ENCODE peak calls at places on chromosome X, in four cellular contexts. L is HCT116, O is HepG2, I is K562. F is an unnamed sample.

GRCh38 chrX:120731386-120731785 is 101.5 kb upstream of the C1GALT1C1 start:
- DNase-seq in L (no peak), I (no peak), O (no peak), F (no peak)

GRCh38 chrX:45903781-45904201 is 641.4 kb downstream of the ZNF674 start:
- DNase-seq in L (no peak), O (no peak), I (no peak), F (no peak)

GRCh38 chrX:12970691-12971202 is 4.2 kb upstream of the TMSB4X start:
- DNase-seq in O (peak; percentile 27), L (no peak), I (no peak), F (no peak)

GRCh38 chrX:78314561-78314960 is 12.8 kb downstream of the CYSLTR1 start:
- DNase-seq in L (no peak), O (no peak), I (no peak), F (no peak)

GRCh38 chrX:43813898-43814297 is 68.4 kb downstream of the MAOB start:
- DNase-seq in L (peak; percentile 10), I (no peak), O (no peak), F (no peak)

GRCh38 chrX:108640817-108641216 is 95.5 kb downstream of the IRS4 start:
- DNase-seq in I (no peak), L (no peak), O (no peak), F (no peak)

GRCh38 chrX:129678176-129678880 is 23.6 kb upstream of the APLN start:
- DNase-seq in L (no peak), I (no peak), O (no peak), F (no peak)

GRCh38 chrX:21176927-21177571 is 197.2 kb upstream of the CNKSR2 start:
- DNase-seq in I (no peak), L (no peak), O (no peak), F (no peak)

GRCh38 chrX:47190445-47191269 is 3.0 kb upstream of the UBA1 start:
- DNase-seq in I (peak; percentile 79), L (peak; percentile 83), O (peak; percentile 87), F (peak; percentile 60)

GRCh38 chrX:48835524-48836329 is at the start of gene PCSK1N:
- DNase-seq in I (no peak), O (peak; percentile 88), L (no peak), F (no peak)

GRCh38 chrX:129637217-129638109 is 17.3 kb downstream of the APLN start:
- DNase-seq in L (peak; percentile 36), I (peak; percentile 60), O (peak; percentile 24), F (peak; percentile 62)

GRCh38 chrX:34875204-34875603 is 67.4 kb upstream of the FAM47B start:
- DNase-seq in O (no peak), I (no peak), L (no peak), F (peak; percentile 12)

GRCh38 chrX:155535866-155536265 is 76.9 kb downstream of the TMLHE start:
- DNase-seq in I (no peak), O (no peak), L (no peak), F (no peak)

GRCh38 chrX:1558761-1559468 is 21.9 kb upstream of the P2RY8 start:
- DNase-seq in O (no peak), I (no peak), L (no peak), F (no peak)

GRCh38 chrX:150887906-150888465 is 10.5 kb downstream of the CD99L2 start:
- DNase-seq in O (no peak), I (no peak), L (no peak), F (no peak)

GRCh38 chrX:110924871-110925270 is 129.3 kb upstream of the CHRDL1 start:
- DNase-seq in L (no peak), O (no peak), I (no peak), F (no peak)

GRCh38 chrX:104112326-104112951 is at the start of gene ZCCHC18:
- DNase-seq in O (peak; percentile 3), I (peak; percentile 34), L (no peak), F (no peak)

GRCh38 chrX:151042852-151043251 is 59.7 kb downstream of the HMGB3 start:
- DNase-seq in O (no peak), I (no peak), L (no peak), F (no peak)

GRCh38 chrX:6228720-6229119 is at the start of gene NLGN4X:
- DNase-seq in L (no peak), I (no peak), O (no peak), F (no peak)
- TF ChIP-seq TCF7L2 in L (no peak), I (no peak), O (no peak), F (no peak)

GRCh38 chrX:153556767-153557166 is 39.3 kb downstream of the ATP2B3 start:
- DNase-seq in O (no peak), I (no peak), L (no peak), F (no peak)

GRCh38 chrX:153560000-153560399 is 38.9 kb downstream of the CCNQ start:
- DNase-seq in I (no peak), O (no peak), L (no peak), F (no peak)

GRCh38 chrX:153554519-153555167 is 37.2 kb downstream of the ATP2B3 start:
- DNase-seq in O (peak; percentile 27), I (peak; percentile 68), L (peak; percentile 24), F (peak; percentile 24)

GRCh38 chrX:153560466-153560865 is 38.5 kb downstream of the CCNQ start:
- DNase-seq in O (no peak), I (no peak), L (no peak), F (no peak)

GRCh38 chrX:153557618-153558017 is 40.2 kb downstream of the ATP2B3 start:
- DNase-seq in I (peak; percentile 14), O (no peak), L (no peak), F (no peak)
- H3K4me1 ChIP-seq in I (peaks cover 19% of the 10 kb centered on the region), O (peaks cover 5% of the 10 kb centered on the region), L (no peaks in the 10 kb centered on the region), F (no peaks in the 10 kb centered on the region)

DNA sequence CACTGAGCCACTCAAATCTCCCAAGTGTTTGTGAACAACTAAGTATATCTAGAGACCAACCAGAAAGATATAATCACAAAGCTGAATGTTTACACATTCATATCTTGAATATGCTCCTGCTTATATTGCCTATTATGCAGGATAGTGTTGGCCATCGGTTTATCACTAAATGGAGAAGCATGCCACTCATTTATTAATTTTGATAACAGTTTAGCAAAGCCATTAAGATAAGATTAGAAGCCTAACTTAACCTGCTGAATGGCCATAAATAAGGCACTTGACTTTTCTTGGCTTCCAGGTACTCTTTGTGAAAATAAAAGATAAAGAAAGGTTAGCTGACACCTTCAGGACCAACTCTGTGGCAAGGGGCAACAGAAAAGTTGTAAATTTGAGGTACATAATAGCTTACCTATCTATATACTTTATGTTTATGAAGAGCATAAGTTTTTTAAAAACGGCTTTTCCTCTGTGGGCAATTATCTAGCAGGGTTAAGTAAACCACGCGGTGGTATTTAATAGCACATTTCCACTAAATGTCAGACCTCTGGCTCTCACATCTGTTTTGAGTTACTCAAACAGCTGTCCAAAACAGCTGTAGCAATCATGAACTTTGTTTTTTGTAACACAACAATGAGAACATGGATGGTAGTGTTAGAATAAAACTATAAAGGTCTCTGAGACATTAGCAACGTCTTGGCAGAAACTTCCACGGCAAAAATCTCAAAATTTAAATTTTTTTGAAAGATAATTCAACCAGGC is 58.8 kb upstream of the FTHL17 start:
- DNase-seq in I (no peak), O (no peak), L (no peak), F (no peak)
- TF ChIP-seq TCF7L2 in I (no peak), O (no peak), L (no peak), F (no peak)

GRCh38 chrX:31522760-31523159 is 450.9 kb upstream of the FTHL17 start:
- DNase-seq in O (no peak), I (no peak), L (no peak), F (no peak)
- H3K4me1 ChIP-seq in O (no peaks in the 10 kb centered on the region), I (no peaks in the 10 kb centered on the region), L (no peaks in the 10 kb centered on the region), F (no peaks in the 10 kb centered on the region)

DNA sequence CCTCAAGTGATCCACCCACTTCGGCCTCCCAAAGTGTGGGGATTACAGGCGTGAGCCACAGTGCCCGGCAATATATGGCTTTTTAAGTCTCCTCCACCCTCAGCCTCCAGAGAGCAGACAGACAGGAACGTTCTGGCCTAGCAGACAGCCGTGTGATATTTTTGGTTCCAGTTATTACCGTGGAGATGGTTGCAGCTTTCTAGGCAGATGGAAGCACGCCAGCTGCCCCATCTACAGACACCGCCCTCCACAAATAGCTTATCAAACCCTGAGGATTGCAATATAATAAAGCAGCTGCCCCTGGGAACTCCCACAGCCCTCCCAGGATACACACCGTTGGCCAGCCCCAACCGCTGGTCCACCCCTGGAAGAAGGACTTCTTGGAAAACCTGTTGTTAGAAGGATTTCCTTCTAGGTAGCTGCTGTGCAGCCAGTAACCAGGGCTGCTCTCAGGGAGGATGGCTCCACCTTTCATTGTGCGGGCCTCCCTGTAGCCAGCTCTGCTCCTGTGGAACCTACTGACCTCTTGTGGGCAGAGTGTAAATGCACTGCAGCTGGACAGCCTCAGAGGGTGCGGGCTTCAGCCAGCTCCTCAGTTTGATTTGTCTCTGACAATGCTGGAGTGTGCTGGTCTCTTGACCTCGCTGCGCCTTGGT is 44.0 kb downstream of the SLC25A5 start:
- DNase-seq in I (peak; percentile 50), O (peak; percentile 75), L (peak; percentile 48), F (peak; percentile 56)
- TF ChIP-seq TCF7L2 in I (no peak), O (no peak), L (no peak), F (no peak)

GRCh38 chrX:136032370-136032769 is 47.1 kb downstream of the SLC9A6 start:
- DNase-seq in O (no peak), L (no peak), I (no peak), F (no peak)
- H3K4me1 ChIP-seq in O (no peaks in the 10 kb centered on the region), L (no peaks in the 10 kb centered on the region), I (no peaks in the 10 kb centered on the region), F (no peaks in the 10 kb centered on the region)

GRCh38 chrX:68988865-68989264 is 160.0 kb downstream of the EFNB1 start:
- DNase-seq in O (no peak), I (no peak), L (no peak), F (no peak)

GRCh38 chrX:68991691-68992345 is 163.0 kb downstream of the EFNB1 start:
- DNase-seq in O (no peak), I (no peak), L (no peak), F (no peak)

GRCh38 chrX:68989456-68989855 is 160.6 kb downstream of the EFNB1 start:
- DNase-seq in L (no peak), O (no peak), I (no peak), F (no peak)

GRCh38 chrX:68990948-68991347 is 162.1 kb downstream of the EFNB1 start:
- DNase-seq in I (no peak), L (no peak), O (no peak), F (no peak)

GRCh38 chrX:68989865-68990606 is 161.2 kb downstream of the EFNB1 start:
- DNase-seq in O (no peak), I (no peak), L (no peak), F (no peak)
- TF ChIP-seq TCF7L2 in O (no peak), I (no peak), L (no peak), F (no peak)

DNA sequence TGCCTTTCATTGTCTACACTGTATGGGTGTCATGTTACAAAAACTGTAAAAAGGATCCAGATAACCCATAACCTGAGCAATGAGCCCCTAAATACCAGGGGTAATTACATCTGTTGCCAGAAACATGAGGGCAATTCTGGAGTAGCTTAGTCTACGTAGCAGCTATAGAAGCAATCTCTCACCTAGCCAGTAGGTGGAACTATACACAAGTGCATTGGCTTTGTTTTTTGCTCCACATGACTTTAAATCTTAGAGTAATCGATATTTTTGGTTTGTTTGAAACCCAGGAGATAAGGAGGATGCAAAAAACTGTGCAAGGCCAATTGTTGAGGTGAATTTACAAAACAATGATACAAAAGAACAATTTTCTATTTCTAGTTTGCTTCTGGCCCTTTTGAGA is 57.5 kb downstream of the GPR82 start:
- DNase-seq in I (peak; percentile 27), L (peak; percentile 31), O (peak; percentile 36), F (peak; percentile 35)
- H3K4me1 ChIP-seq in I (no peaks in the 10 kb centered on the region), L (peaks cover 17% of the 10 kb centered on the region), O (no peaks in the 10 kb centered on the region), F (peaks cover 4% of the 10 kb centered on the region)